ENCODE peak calls at places on chromosome 9, in seven cellular contexts. I is WTC11; S is stimulated activated CD8-positive, alpha-beta memory T cell treated with anti-CD3 and anti-CD28 coated beads, Interleukin-15, amount 100 ng/mL, for 24 hours; P is tibial artery; O is kidney tubule cell; L is progenitor cell of endocrine pancreas; A is fibroblast of lung. N is an unnamed sample.

GRCh38 chr9:76150016-76150415 is 244.2 kb downstream of the RFK start:
- DNase-seq in I (no peak), S (no peak), P (no peak), O (no peak), L (no peak), A (no peak), N (no peak)

GRCh38 chr9:70080481-70081119 is 37.0 kb downstream of the MAMDC2 start:
- DNase-seq in I (no peak), S (no peak), P (peak), O (peak), L (no peak), A (peak), N (no peak)

GRCh38 chr9:94780516-94780950 is 54.0 kb downstream of the AOPEP start:
- DNase-seq in I (no peak), S (no peak), P (no peak), O (peak), L (no peak), A (peak), N (peak)

GRCh38 chr9:132663120-132663519 is 6.7 kb downstream of the DDX31 start:
- DNase-seq in I (peak), S (no peak), P (no peak), O (no peak), L (no peak), A (peak), N (no peak)

GRCh38 chr9:138044485-138045383 is 167.2 kb downstream of the CACNA1B start:
- DNase-seq in I (no peak), S (no peak), P (no peak), O (no peak), L (no peak), A (no peak), N (peak)

GRCh38 chr9:134698587-134699342 is 57.2 kb downstream of the COL5A1 start:
- DNase-seq in I (peak), S (peak), P (no peak), O (peak), L (peak), A (no peak), N (peak)

GRCh38 chr9:114015607-114016006 is 62.5 kb downstream of the AMBP start:
- DNase-seq in I (no peak), S (no peak), P (no peak), O (no peak), L (peak), A (no peak), N (no peak)

GRCh38 chr9:20823051-20823450 is 139.0 kb downstream of the FOCAD start:
- DNase-seq in I (no peak), S (no peak), P (no peak), O (no peak), L (no peak), A (peak), N (no peak)

GRCh38 chr9:112175796-112176315 is 759 bp upstream of the SUSD1 start:
- DNase-seq in I (no peak), S (no peak), P (no peak), O (no peak), L (no peak), A (no peak), N (no peak)

GRCh38 chr9:116490321-116490720 is 196.8 kb upstream of the TRIM32 start:
- DNase-seq in I (no peak), S (no peak), P (no peak), O (peak), L (no peak), A (peak), N (no peak)

GRCh38 chr9:101309139-101309538 is 75.7 kb downstream of the BAAT start:
- DNase-seq in I (no peak), S (no peak), P (no peak), O (no peak), L (no peak), A (no peak), N (no peak)

GRCh38 chr9:136626066-136626725 is 36.5 kb upstream of the EGFL7 start:
- DNase-seq in I (no peak), S (no peak), P (no peak), O (no peak), L (no peak), A (no peak), N (no peak)

GRCh38 chr9:32554107-32554506 is 1.7 kb upstream of the TOPORS start:
- DNase-seq in I (no peak), S (no peak), P (no peak), O (no peak), L (no peak), A (no peak), N (no peak)

GRCh38 chr9:112751059-112751795 is 667 bp downstream of the SNX30 start:
- DNase-seq in I (peak), S (no peak), P (peak), O (peak), L (peak), A (peak), N (peak)

GRCh38 chr9:35079041-35079425 is 709 bp downstream of the FANCG start:
- DNase-seq in I (no peak), S (no peak), P (no peak), O (no peak), L (no peak), A (no peak), N (peak)

GRCh38 chr9:88400021-88400420 is 11.8 kb downstream of the SPIN1 start:
- DNase-seq in I (no peak), S (no peak), P (no peak), O (peak), L (no peak), A (peak), N (no peak)

GRCh38 chr9:71741841-71742648 is 26.3 kb downstream of the CEMIP2 start:
- DNase-seq in I (no peak), S (no peak), P (no peak), O (no peak), L (no peak), A (peak), N (no peak)

GRCh38 chr9:89902450-89902849 is 297.6 kb downstream of the GADD45G start:
- DNase-seq in I (no peak), S (no peak), P (no peak), O (no peak), L (no peak), A (peak), N (no peak)

GRCh38 chr9:36764364-36765076 is 191.8 kb downstream of the MELK start:
- DNase-seq in I (no peak), S (no peak), P (no peak), O (no peak), L (no peak), A (no peak), N (no peak)

GRCh38 chr9:88949961-88950340 is 41.3 kb upstream of the S1PR3 start:
- DNase-seq in I (no peak), S (no peak), P (no peak), O (peak), L (no peak), A (peak), N (no peak)

GRCh38 chr9:98176391-98177259 is 15.8 kb downstream of the CORO2A start:
- DNase-seq in I (no peak), S (no peak), P (no peak), O (no peak), L (no peak), A (no peak), N (no peak)

GRCh38 chr9:114174876-114175771 is 19.8 kb downstream of the COL27A1 start:
- DNase-seq in I (no peak), S (no peak), P (no peak), O (peak), L (no peak), A (peak), N (peak)

GRCh38 chr9:116842658-116843057 is 155.6 kb downstream of the TRIM32 start:
- DNase-seq in I (peak), S (no peak), P (no peak), O (no peak), L (no peak), A (no peak), N (no peak)

GRCh38 chr9:72948906-72949582 is 3.8 kb downstream of the ALDH1A1 start:
- DNase-seq in I (no peak), S (no peak), P (no peak), O (peak), L (no peak), A (no peak), N (no peak)

GRCh38 chr9:112348257-112348992 is 15.0 kb upstream of the PTBP3 start:
- DNase-seq in I (peak), S (peak), P (peak), O (peak), L (peak), A (peak), N (peak)

GRCh38 chr9:128098936-128099931 is 28.3 kb downstream of the PTGES2 start:
- DNase-seq in I (no peak), S (no peak), P (no peak), O (peak), L (no peak), A (peak), N (no peak)

GRCh38 chr9:130311774-130312140 is 46.2 kb downstream of the HMCN2 start:
- DNase-seq in I (no peak), S (no peak), P (no peak), O (no peak), L (no peak), A (no peak), N (no peak)

GRCh38 chr9:126617003-126617739 is 3.4 kb downstream of the LMX1B start:
- DNase-seq in I (no peak), S (no peak), P (no peak), O (no peak), L (no peak), A (no peak), N (peak)

GRCh38 chr9:132798817-132799790 is 79.0 kb downstream of the AK8 start:
- DNase-seq in I (peak), S (no peak), P (peak), O (no peak), L (no peak), A (no peak), N (peak)

GRCh38 chr9:137198748-137199276 is 1.7 kb downstream of the TPRN start:
- DNase-seq in I (no peak), S (no peak), P (no peak), O (no peak), L (no peak), A (no peak), N (no peak)

GRCh38 chr9:68822596-68823165 is 117.6 kb downstream of the PIP5K1B start:
- DNase-seq in I (no peak), S (no peak), P (no peak), O (no peak), L (no peak), A (no peak), N (no peak)

GRCh38 chr9:89649045-89649691 is 44.4 kb downstream of the GADD45G start:
- DNase-seq in I (no peak), S (no peak), P (no peak), O (no peak), L (no peak), A (no peak), N (no peak)

GRCh38 chr9:128120061-128120740 is 7.3 kb downstream of the PTGES2 start:
- DNase-seq in I (no peak), S (no peak), P (no peak), O (no peak), L (no peak), A (no peak), N (no peak)

GRCh38 chr9:85046475-85046874 is 376.9 kb downstream of the NTRK2 start:
- DNase-seq in I (no peak), S (no peak), P (no peak), O (no peak), L (no peak), A (no peak), N (no peak)

N was measured in SK-N-SH.